ENCODE peak calls at places on chromosomes 4 and X, in six cellular contexts. R, J, W, H, M and S are unnamed samples.

GRCh38 chr4:104591505-104591904 is 96.8 kb upstream of the CXXC4 start:
- DNase-seq in R (peak; percentile 62), H (no peak), M (no peak), J (no peak), W (no peak), S (no peak)

GRCh38 chr4:154491341-154491679 is 289 bp downstream of the DCHS2 start:
- DNase-seq in R (no peak), W (peak; percentile 36), J (no peak), M (no peak), H (no peak), S (peak; percentile 19)

GRCh38 chr4:36269116-36269515 is 12.3 kb upstream of the DTHD1 start:
- DNase-seq in R (no peak), M (no peak), W (no peak), H (no peak), J (no peak), S (no peak)

GRCh38 chr4:120855307-120856001 is 67.1 kb downstream of the PRDM5 start:
- DNase-seq in J (peak; percentile 49), M (no peak), W (no peak), H (no peak), R (no peak), S (no peak)

GRCh38 chrX:77426811-77427210 is 20.4 kb upstream of the FGF16 start:
- DNase-seq in R (no peak), J (no peak), M (no peak), W (no peak), H (no peak), S (no peak)

GRCh38 chr4:1249148-1249730 is 309 bp upstream of the CTBP1 start:
- DNase-seq in W (peak; percentile 86), J (no peak), M (peak; percentile 91), R (peak; percentile 78), H (peak; percentile 56), S (peak; percentile 81)

GRCh38 chr4:176404591-176404990 is 84.8 kb downstream of the SPCS3 start:
- DNase-seq in W (no peak), R (no peak), M (no peak), H (no peak), J (no peak), S (no peak)

GRCh38 chr4:83716874-83717273 is 181.0 kb downstream of the GPAT3 start:
- DNase-seq in H (no peak), W (no peak), R (no peak), J (no peak), M (no peak), S (no peak)

GRCh38 chr4:78720994-78721677 is 55.0 kb upstream of the BMP2K start:
- DNase-seq in M (peak; percentile 83), W (no peak), J (no peak), H (peak; percentile 13), R (no peak), S (no peak)

GRCh38 chr4:1615786-1616573 is 68.1 kb downstream of the FAM53A start:
- DNase-seq in W (no peak), M (no peak), R (no peak), J (no peak), H (no peak), S (no peak)

GRCh38 chr4:160423879-160424451 is 1321.1 kb downstream of the RAPGEF2 start:
- DNase-seq in H (no peak), J (no peak), M (no peak), R (no peak), W (no peak), S (no peak)

GRCh38 chr4:116849620-116850019 is 235.8 kb downstream of the TRAM1L1 start:
- DNase-seq in J (no peak), W (no peak), M (no peak), H (no peak), R (no peak), S (no peak)

GRCh38 chr4:40887690-40888089 is 137.9 kb downstream of the NSUN7 start:
- DNase-seq in J (no peak), H (no peak), W (no peak), M (no peak), R (no peak), S (no peak)

GRCh38 chr4:161189286-161190134 is 974.3 kb downstream of the FSTL5 start:
- DNase-seq in H (no peak), J (no peak), M (no peak), W (no peak), R (no peak), S (no peak)

GRCh38 chrX:30666094-30666493 is 12.9 kb downstream of the GK start:
- DNase-seq in J (no peak), W (no peak), H (no peak), M (no peak), R (no peak), S (no peak)

GRCh38 chrX:46262299-46262698 is 282.9 kb downstream of the ZNF674 start:
- DNase-seq in W (no peak), M (no peak), R (no peak), H (no peak), J (no peak), S (no peak)

GRCh38 chr4:164977243-164978164 is at the start of gene TRIM61:
- DNase-seq in H (no peak), J (peak; percentile 54), R (peak; percentile 83), W (no peak), M (peak; percentile 18), S (peak; percentile 62)
- TF ChIP-seq TAF1 in H (no peak), J (peak; percentile 74), R (no peak), W (no peak), M (no peak), S (no peak)

DNA sequence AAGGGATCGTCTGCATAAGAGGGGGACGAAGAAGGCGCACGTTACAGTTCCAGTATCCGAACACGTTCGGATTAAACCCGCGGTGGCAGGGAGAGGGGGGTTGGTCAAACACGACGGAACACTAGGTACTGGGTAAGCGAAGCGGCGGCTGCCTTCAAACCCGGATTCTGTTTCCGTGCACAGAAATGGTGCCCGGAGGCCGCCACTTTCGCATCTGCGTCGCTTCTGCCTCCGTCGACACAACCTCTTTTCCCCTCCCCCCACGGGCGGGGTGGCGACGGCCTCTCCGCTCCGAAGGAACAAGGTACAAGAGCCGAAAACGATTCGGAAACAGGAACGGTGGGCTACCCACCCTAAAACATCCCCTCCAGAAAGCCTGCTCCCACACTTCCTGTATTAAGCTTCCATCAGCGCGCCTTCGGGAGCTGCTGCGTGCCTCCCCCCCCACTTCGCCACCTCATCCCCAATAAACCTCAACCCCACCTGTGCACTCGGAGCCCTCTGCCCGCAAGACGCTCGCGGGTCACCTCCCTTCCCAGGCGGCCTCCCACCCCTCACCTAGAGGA is 667 bp downstream of the G3BP2 start:
- DNase-seq in H (peak; percentile 36), M (peak; percentile 58), J (peak; percentile 8), W (peak; percentile 41), R (peak; percentile 69), S (peak; percentile 45)
- TF ChIP-seq POLR2A in H (no peak), M (no peak), J (no peak), W (no peak), R (no peak), S (no peak)

DNA sequence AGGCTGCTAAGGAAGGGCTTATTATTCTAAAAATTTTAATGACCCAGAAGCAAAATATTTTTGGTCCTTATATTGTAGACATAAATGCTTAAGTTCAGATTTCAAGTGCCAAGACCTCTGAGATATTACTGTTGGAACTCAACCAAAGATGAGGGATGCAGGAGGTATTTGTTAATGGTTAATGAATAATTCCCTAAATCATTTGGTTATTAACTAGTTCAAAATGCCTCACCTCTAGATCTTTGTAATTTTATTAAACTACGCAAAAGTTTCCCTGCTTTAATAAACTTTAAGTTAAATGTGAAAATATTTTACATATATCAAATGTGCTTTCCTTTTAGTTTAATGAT is 497.1 kb downstream of the SPRY1 start:
- DNase-seq in H (no peak), M (no peak), R (no peak), J (no peak), W (no peak), S (no peak)
- TF ChIP-seq TAF1 in H (no peak), M (no peak), R (no peak), J (no peak), W (no peak), S (no peak)

DNA sequence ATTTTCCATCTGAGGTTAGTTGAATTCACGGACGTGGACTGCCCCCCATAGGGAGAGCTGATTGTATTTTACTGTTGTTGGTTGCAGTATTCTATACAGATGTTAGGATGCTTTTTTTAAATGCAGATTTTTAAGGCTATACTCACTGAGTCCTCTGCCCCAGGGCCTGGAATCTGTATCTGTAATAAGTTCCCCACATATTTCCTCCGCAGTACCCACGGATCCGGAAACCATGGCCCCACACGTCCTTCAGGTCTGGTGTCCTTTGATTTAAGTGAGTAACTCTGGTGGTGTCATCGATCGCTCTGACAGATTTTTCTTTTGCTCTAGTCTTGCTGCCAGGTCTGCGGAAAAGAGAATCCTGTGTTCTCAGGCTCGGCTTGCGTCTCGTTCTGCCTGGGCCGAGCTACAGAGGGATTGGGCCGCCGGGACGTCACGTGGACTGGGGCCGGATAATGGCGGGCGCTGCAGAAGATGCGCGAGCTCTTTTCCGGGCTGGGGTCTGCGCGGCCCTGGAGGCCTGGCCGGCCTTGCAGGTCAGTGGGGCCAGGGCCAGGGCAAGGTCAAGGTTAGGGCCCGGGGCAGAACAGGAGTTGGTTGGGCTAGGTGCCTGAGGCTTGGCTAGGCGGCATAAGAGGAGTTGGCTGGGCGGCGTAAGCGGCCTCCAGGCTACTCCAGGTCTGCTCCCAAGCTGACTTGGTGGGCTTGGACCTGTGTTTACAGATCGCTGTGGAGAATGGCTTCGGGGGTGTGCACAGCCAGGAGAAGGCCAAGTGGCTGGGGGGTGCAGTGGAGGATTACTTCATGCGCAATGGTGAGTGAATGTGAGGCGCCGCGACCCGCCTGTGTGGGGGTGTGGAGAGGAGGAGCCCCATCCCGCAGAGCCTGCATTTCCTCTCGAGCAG is at the start of gene TSR2:
- DNase-seq in J (peak; percentile 60), H (peak; percentile 84), R (peak; percentile 75), W (peak; percentile 51), M (peak; percentile 79), S (peak; percentile 47)
- TF ChIP-seq POLR2A in J (peak; percentile 86), H (peak; percentile 47), R (peak; percentile 75), W (peak; percentile 61), M (peak; percentile 83), S (peak; percentile 73)

DNA sequence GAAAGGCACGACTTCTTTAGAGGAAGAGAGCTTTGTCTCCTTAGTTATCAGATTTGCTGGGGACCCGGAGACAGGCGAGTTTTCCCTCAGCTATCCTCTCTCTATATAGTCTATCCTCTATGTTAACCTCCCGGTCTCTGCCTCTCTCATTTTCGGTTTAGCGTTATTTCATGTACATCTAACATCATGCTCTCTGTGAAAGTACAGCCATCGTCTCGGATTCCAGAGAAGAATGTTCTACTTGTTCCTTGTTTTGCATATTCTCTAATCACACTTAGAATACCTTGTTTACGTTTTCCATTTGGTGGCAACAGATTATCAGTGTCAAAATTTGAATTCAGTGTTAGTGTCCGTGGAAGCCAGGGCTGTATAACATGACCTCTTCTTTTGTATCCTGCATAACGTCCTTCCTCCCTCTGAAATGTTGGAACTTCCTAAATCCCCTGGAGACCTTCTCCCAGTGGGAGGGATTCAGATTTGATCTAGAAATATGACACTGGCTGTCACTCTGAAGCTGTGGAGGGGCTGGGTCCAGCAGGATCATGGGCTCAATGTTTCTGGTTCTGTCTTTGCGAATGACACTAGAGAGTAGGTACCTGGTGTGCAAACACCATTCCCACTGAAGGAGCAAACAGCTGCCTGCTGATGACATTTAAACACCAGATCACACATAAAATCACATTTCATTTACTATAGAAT is 725 bp upstream of the CXCL3 start:
- DNase-seq in H (no peak), R (no peak), J (no peak), W (no peak), M (peak; percentile 24), S (no peak)
- TF ChIP-seq TAF1 in H (no peak), R (no peak), J (no peak), W (no peak), M (no peak), S (no peak)